ENCODE peak calls at places on chromosomes 5 and 9, in eight cellular contexts. S is left cardiac atrium; J is cardiac muscle cell; G is NCI-H1092 treated with DMSO at 0.1 percent for 48 hours; F is coronary artery; T is stimulated activated CD4-positive, alpha-beta T cell treated with anti-CD3 and anti-CD28 coated beads, Interleukin-1b, Interleukin-23, amount 100 ng/mL, for 4 hours; W is kidney glomerular epithelial cell; H is non-pigmented ciliary epithelial cell. L is an unnamed sample.

GRCh38 chr9:113446323-113446740 is 17.2 kb upstream of the RGS3 start:
- DNase-seq in S (no peak), J (peak), G (peak), F (no peak), T (no peak), W (peak), H (no peak), L (no peak)

GRCh38 chr5:32201140-32201539 is 27.0 kb upstream of the GOLPH3 start:
- DNase-seq in S (no peak), J (peak), G (no peak), F (no peak), T (no peak), W (no peak), H (no peak), L (no peak)

GRCh38 chr5:175895701-175896102 is 24.3 kb downstream of the CPLX2 start:
- DNase-seq in S (no peak), J (no peak), G (no peak), F (no peak), T (no peak), W (no peak), H (no peak), L (no peak)

GRCh38 chr9:106921341-106921899 is 58.5 kb downstream of the ZNF462 start:
- DNase-seq in S (peak), J (peak), G (peak), F (no peak), T (no peak), W (peak), H (peak), L (no peak)

GRCh38 chr5:151181818-151182217 is 24.2 kb upstream of the ANXA6 start:
- DNase-seq in S (no peak), J (no peak), G (no peak), F (no peak), T (no peak), W (no peak), H (no peak), L (no peak)

GRCh38 chr5:125499969-125500368 is 753.5 kb upstream of the ZNF608 start:
- DNase-seq in S (no peak), J (no peak), G (peak), F (no peak), T (no peak), W (no peak), H (no peak), L (no peak)

GRCh38 chr9:89750117-89750551 is 145.3 kb downstream of the GADD45G start:
- DNase-seq in S (peak), J (peak), G (peak), F (no peak), T (no peak), W (no peak), H (no peak), L (no peak)

GRCh38 chr9:134985451-134985850 is 67.7 kb upstream of the FCN1 start:
- DNase-seq in S (no peak), J (no peak), G (no peak), F (no peak), T (no peak), W (no peak), H (no peak), L (no peak)

GRCh38 chr9:105865315-105865714 is 171.0 kb downstream of the TMEM38B start:
- DNase-seq in S (no peak), J (no peak), G (no peak), F (no peak), T (no peak), W (no peak), H (no peak), L (no peak)

GRCh38 chr5:33482335-33482734 is 41.6 kb downstream of the TARS1 start:
- DNase-seq in S (no peak), J (no peak), G (no peak), F (no peak), T (no peak), W (no peak), H (no peak), L (no peak)

GRCh38 chr5:163727028-163727427 is 221.6 kb downstream of the MAT2B start:
- DNase-seq in S (no peak), J (no peak), G (no peak), F (no peak), T (no peak), W (no peak), H (no peak), L (no peak)

GRCh38 chr9:38350529-38350928 is 42.0 kb upstream of the ALDH1B1 start:
- DNase-seq in S (no peak), J (no peak), G (no peak), F (no peak), T (no peak), W (no peak), H (no peak), L (no peak)

GRCh38 chr9:86977205-86977835 is 30.0 kb upstream of the GAS1 start:
- DNase-seq in S (no peak), J (peak), G (no peak), F (no peak), T (no peak), W (peak), H (no peak), L (no peak)